ENCODE peak calls at places on chromosomes 16 and 17, in six cellular contexts. G is iris pigment epithelial cell; V is EH; O is T47D; L is LoVo; A is CD4-positive, alpha-beta T cell. J is an unnamed sample.
A peak's percentile ranks its signal among the peaks of the same experiment; 100 is the strongest.

GRCh38 chr16:4682084-4682581 is 11.2 kb upstream of the NUDT16L1 start:
- DNase-seq in O (no peak), L (no peak), G (no peak), A (no peak), V (no peak), J (no peak)

GRCh38 chr16:87600246-87600645 is 2.1 kb upstream of the JPH3 start:
- DNase-seq in A (no peak), O (no peak), L (no peak), G (no peak), V (no peak), J (no peak)

GRCh38 chr16:79768594-79768993 is 168.1 kb upstream of the MAF start:
- DNase-seq in V (no peak), G (no peak), O (no peak), A (no peak), L (no peak), J (no peak)

GRCh38 chr17:752620-753219 is 656 bp upstream of the GEMIN4 start:
- DNase-seq in L (no peak), G (peak; percentile 64), V (peak; percentile 46), A (no peak), O (peak; percentile 61), J (no peak)

GRCh38 chr17:81852237-81852636 is 8.1 kb downstream of the P4HB start:
- DNase-seq in O (no peak), L (no peak), V (no peak), A (no peak), G (no peak), J (no peak)

GRCh38 chr17:70225272-70225671 is 55.9 kb downstream of the KCNJ2 start:
- DNase-seq in V (no peak), A (no peak), L (no peak), O (peak; percentile 9), G (no peak), J (no peak)

GRCh38 chr17:17109896-17110295 is 67.6 kb downstream of the MPRIP start:
- DNase-seq in G (no peak), L (peak; percentile 67), O (no peak), V (no peak), A (no peak), J (no peak)

GRCh38 chr17:6915620-6916019 is 80.2 kb upstream of the ALOX12 start:
- DNase-seq in O (no peak), L (no peak), A (no peak), G (no peak), V (no peak), J (no peak)

GRCh38 chr17:82338858-82339633 is 5.5 kb upstream of the SECTM1 start:
- DNase-seq in L (peak; percentile 81), O (peak; percentile 92), V (peak; percentile 82), G (peak; percentile 72), A (no peak), J (no peak)

GRCh38 chr16:81151648-81152047 is 55.5 kb upstream of the GCSH start:
- DNase-seq in G (no peak), A (no peak), V (no peak), O (no peak), L (no peak), J (no peak)

GRCh38 chr17:55394357-55395021 is 27.1 kb downstream of the MMD start:
- DNase-seq in A (no peak), O (no peak), G (no peak), L (no peak), V (no peak), J (no peak)

GRCh38 chr16:89324056-89325010 is 106.8 kb downstream of the ZNF778 start:
- DNase-seq in L (no peak), V (peak; percentile 87), O (no peak), G (peak; percentile 96), A (no peak), J (peak; percentile 35)

GRCh38 chr16:56303066-56303705 is 111.9 kb downstream of the GNAO1 start:
- DNase-seq in O (no peak), A (no peak), G (no peak), L (no peak), V (no peak), J (no peak)

GRCh38 chr16:57704011-57704904 is 9.7 kb downstream of the DRC7 start:
- DNase-seq in G (no peak), L (no peak), A (no peak), V (no peak), O (no peak), J (peak; percentile 16)

GRCh38 chr16:66426112-66427035 is 721 bp upstream of the BEAN1 start:
- DNase-seq in O (peak; percentile 31), L (no peak), V (peak; percentile 18), A (no peak), G (no peak), J (no peak)

GRCh38 chr17:42566215-42566872 is 556 bp upstream of the MLX start:
- DNase-seq in O (no peak), V (no peak), A (no peak), G (no peak), L (no peak), J (no peak)

GRCh38 chr16:81480856-81481821 is 36.5 kb downstream of the CMIP start:
- DNase-seq in G (peak; percentile 67), A (no peak), O (no peak), L (no peak), V (peak; percentile 83), J (no peak)

GRCh38 chr17:27475070-27475673 is 18.9 kb downstream of the KSR1 start:
- DNase-seq in V (no peak), L (no peak), G (no peak), A (no peak), O (no peak), J (no peak)

GRCh38 chr17:32936894-32937500 is 9.0 kb downstream of the TMEM98 start:
- DNase-seq in O (peak; percentile 81), V (peak; percentile 60), G (peak; percentile 72), L (peak; percentile 69), A (peak; percentile 68), J (no peak)

GRCh38 chr16:14071576-14072271 is 605 bp downstream of the MRTFB start:
- DNase-seq in O (no peak), G (peak; percentile 9), V (peak; percentile 6), L (no peak), A (peak; percentile 45), J (no peak)

GRCh38 chr16:81821422-81822128 is 42.5 kb downstream of the PLCG2 start:
- DNase-seq in V (no peak), O (no peak), L (no peak), G (peak; percentile 19), A (no peak), J (no peak)

GRCh38 chr17:45001310-45001709 is 33.2 kb upstream of the C1QL1 start:
- DNase-seq in O (no peak), L (no peak), V (no peak), A (no peak), G (no peak), J (no peak)

GRCh38 chr17:79189264-79189663 is 114.6 kb downstream of the ENGASE start:
- DNase-seq in V (no peak), O (no peak), L (no peak), G (no peak), A (no peak), J (no peak)

GRCh38 chr17:74605361-74605760 is 13.3 kb upstream of the CD300LD start:
- DNase-seq in V (peak; percentile 68), O (no peak), A (no peak), G (peak; percentile 70), L (peak; percentile 8), J (no peak)

GRCh38 chr17:82283208-82283749 is 9.8 kb upstream of the CSNK1D start:
- DNase-seq in O (no peak), L (no peak), G (peak; percentile 85), V (peak; percentile 87), A (no peak), J (no peak)

GRCh38 chr17:51487947-51488346 is 227.6 kb downstream of the UTP18 start:
- DNase-seq in L (no peak), O (no peak), A (peak; percentile 34), G (no peak), V (no peak), J (no peak)

GRCh38 chr16:49411121-49411970 is 37.7 kb downstream of the C16orf78 start:
- DNase-seq in L (no peak), O (no peak), A (no peak), V (no peak), G (no peak), J (no peak)

GRCh38 chr17:75412455-75413317 is 7.2 kb upstream of the GRB2 start:
- DNase-seq in A (peak; percentile 70), L (peak; percentile 65), G (peak; percentile 63), V (peak; percentile 68), O (peak; percentile 64), J (peak; percentile 70)

GRCh38 chr17:76879691-76880090 is 11.5 kb downstream of the MGAT5B start:
- DNase-seq in L (no peak), A (no peak), V (no peak), G (no peak), O (no peak), J (no peak)

GRCh38 chr16:181668-182021 is 1.4 kb downstream of the HBQ1 start:
- DNase-seq in V (peak; percentile 7), A (no peak), O (no peak), G (peak; percentile 11), L (no peak), J (no peak)

GRCh38 chr17:2368383-2368782 is 31.1 kb downstream of the SGSM2 start:
- DNase-seq in G (no peak), V (no peak), L (no peak), A (no peak), O (no peak), J (no peak)